ENCODE peak calls at places on chromosomes 7 and 10, in six cellular contexts. K is K562, N is H1, M is HepG2, Z is SK-N-SH, F is GM12878. Y is an unnamed sample.

GRCh38 chr10:120251821-120252220 is 205.2 kb upstream of the PLPP4 start:
- DNase-seq in F (no peak), Z (peak), N (no peak), K (no peak), M (no peak), Y (no peak)

GRCh38 chr10:117224881-117225280 is 16.0 kb upstream of the SLC18A2 start:
- DNase-seq in F (no peak), Z (no peak), N (no peak), M (no peak), K (no peak), Y (no peak)

GRCh38 chr7:20330176-20330796 is 414 bp upstream of the ITGB8 start:
- DNase-seq in Z (peak), M (peak), N (no peak), K (peak), F (no peak), Y (peak)

GRCh38 chr10:27713906-27714305 is 31.7 kb downstream of the MKX start:
- DNase-seq in Z (no peak), F (no peak), N (no peak), K (no peak), M (no peak), Y (no peak)

GRCh38 chr10:88411772-88412349 is 171.3 kb downstream of the RNLS start:
- DNase-seq in K (no peak), N (no peak), M (no peak), Z (no peak), F (no peak), Y (no peak)

GRCh38 chr10:28996947-28997551 is 291.8 kb upstream of the LYZL1 start:
- DNase-seq in N (no peak), F (no peak), K (no peak), M (peak), Z (no peak), Y (no peak)

GRCh38 chr7:78127009-78127408 is 328.4 kb downstream of the PHTF2 start:
- DNase-seq in K (no peak), F (no peak), N (no peak), Z (no peak), M (no peak), Y (no peak)

GRCh38 chr10:61301560-61301959 is 151.6 kb downstream of the TMEM26 start:
- DNase-seq in N (no peak), Z (peak), M (no peak), K (no peak), F (no peak), Y (no peak)

GRCh38 chr10:100554902-100555301 is 19.2 kb downstream of the HIF1AN start:
- DNase-seq in N (no peak), Z (no peak), F (no peak), K (no peak), M (peak), Y (no peak)

GRCh38 chr7:90832726-90833125 is 236.6 kb downstream of the CDK14 start:
- DNase-seq in F (no peak), M (no peak), K (no peak), Z (no peak), N (no peak), Y (no peak)

GRCh38 chr7:134420509-134421125 is 38.3 kb downstream of the AKR1B1 start:
- DNase-seq in K (peak), Z (peak), N (no peak), F (no peak), M (peak), Y (peak)

GRCh38 chr7:17485368-17485767 is 186.9 kb downstream of the AHR start:
- DNase-seq in M (no peak), Z (no peak), K (no peak), F (no peak), N (no peak), Y (no peak)

GRCh38 chr7:100544949-100545635 is 6.1 kb downstream of the AGFG2 start:
- DNase-seq in N (no peak), M (peak), F (no peak), K (no peak), Z (no peak), Y (no peak)

GRCh38 chr7:103487419-103487818 is 41.4 kb upstream of the SLC26A5 start:
- DNase-seq in K (no peak), N (no peak), F (no peak), Z (no peak), M (peak), Y (peak)

GRCh38 chr7:98760201-98760651 is 109.6 kb downstream of the TMEM130 start:
- DNase-seq in K (no peak), M (no peak), Z (no peak), N (no peak), F (no peak), Y (no peak)

GRCh38 chr7:106623846-106624245 is 37.1 kb downstream of the CCDC71L start:
- DNase-seq in M (no peak), Z (no peak), N (no peak), F (no peak), K (no peak), Y (peak)

GRCh38 chr7:97982647-97983046 is 7.3 kb downstream of the OCM2 start:
- DNase-seq in M (no peak), K (no peak), N (no peak), F (no peak), Z (no peak), Y (no peak)

GRCh38 chr10:49133706-49134248 is at the start of gene FAM170B:
- DNase-seq in N (no peak), F (no peak), M (no peak), Z (no peak), K (no peak), Y (no peak)

GRCh38 chr7:88202799-88203198 is 17.0 kb downstream of the SRI start:
- DNase-seq in M (no peak), Z (no peak), K (no peak), N (no peak), F (no peak), Y (no peak)

GRCh38 chr7:101781384-101781783 is 36.0 kb upstream of the CUX1 start:
- DNase-seq in M (no peak), F (no peak), K (no peak), N (no peak), Z (peak), Y (no peak)

GRCh38 chr10:133315847-133316246 is 7.1 kb downstream of the ZNF511 start:
- DNase-seq in F (no peak), M (peak), N (no peak), Z (no peak), K (no peak), Y (peak)

GRCh38 chr10:113858541-113858940 is 4.1 kb downstream of the NHLRC2 start:
- DNase-seq in K (no peak), F (no peak), Z (no peak), N (no peak), M (no peak), Y (no peak)

GRCh38 chr7:20408467-20408826 is 77.7 kb downstream of the ITGB8 start:
- DNase-seq in K (no peak), Z (no peak), F (no peak), N (no peak), M (no peak), Y (no peak)

GRCh38 chr10:121405096-121405495 is 193.1 kb downstream of the FGFR2 start:
- DNase-seq in Z (no peak), F (no peak), M (no peak), N (no peak), K (no peak), Y (no peak)
- TF ChIP-seq CHD2 in Z (no peak), F (no peak), M (no peak), N (no peak), K (no peak), Y (no peak)

GRCh38 chr7:30925913-30926312 is 14.3 kb downstream of the AQP1 start:
- DNase-seq in M (no peak), F (no peak), K (no peak), Z (peak), N (no peak), Y (no peak)
- TF ChIP-seq CHD2 in M (no peak), F (no peak), K (no peak), Z (no peak), N (no peak), Y (no peak)

GRCh38 chr7:22728416-22729029 is 1.5 kb downstream of the IL6 start:
- DNase-seq in M (peak), Z (no peak), F (no peak), N (no peak), K (peak), Y (peak)
- TF ChIP-seq CHD2 in M (no peak), Z (no peak), F (no peak), N (no peak), K (no peak), Y (no peak)

GRCh38 chr7:18792866-18793595 is 297.5 kb downstream of the HDAC9 start:
- DNase-seq in Z (no peak), F (no peak), N (no peak), M (no peak), K (no peak), Y (no peak)
- TF ChIP-seq CHD2 in Z (no peak), F (no peak), N (no peak), M (no peak), K (no peak), Y (no peak)

DNA sequence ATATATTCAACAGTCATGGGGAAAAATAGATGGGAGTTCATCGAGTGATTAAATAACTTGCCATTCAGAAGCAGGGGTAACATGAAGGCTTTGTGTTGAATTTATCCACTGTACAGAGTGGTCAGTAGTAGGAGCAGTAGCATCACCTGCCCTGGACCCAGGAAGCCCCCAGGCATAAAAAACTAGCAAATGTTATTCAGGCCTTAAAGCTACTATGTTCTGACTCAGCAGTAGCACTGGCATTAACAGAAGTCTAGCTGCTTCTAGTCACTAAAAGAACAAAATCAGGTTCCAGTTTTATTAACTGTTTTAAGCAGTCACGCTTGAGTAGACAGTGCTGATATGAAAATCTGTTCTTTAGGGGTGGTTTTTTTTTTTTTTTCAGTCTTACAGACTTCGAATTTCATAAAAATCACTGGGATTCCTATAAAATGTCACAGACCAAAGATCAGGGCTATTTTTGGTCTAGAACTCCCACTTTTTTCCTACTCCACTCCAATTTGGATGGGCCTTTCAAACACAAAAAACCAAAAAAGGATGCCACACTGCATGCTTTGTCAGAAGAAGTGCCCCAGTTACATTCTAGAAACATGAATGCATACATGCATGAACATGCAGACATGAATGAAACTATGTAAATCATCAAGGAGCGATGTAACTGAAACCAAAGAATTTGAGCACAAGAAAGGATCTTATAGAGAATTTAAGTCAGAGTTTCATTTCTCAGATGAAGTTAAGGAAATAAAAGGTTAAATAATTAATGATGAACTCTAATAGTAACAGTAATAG is 31.6 kb upstream of the FAM133B start:
- DNase-seq in F (peak), Z (no peak), N (no peak), K (no peak), M (no peak), Y (no peak)
- TF ChIP-seq CHD2 in F (no peak), Z (no peak), N (no peak), K (no peak), M (no peak), Y (no peak)

DNA sequence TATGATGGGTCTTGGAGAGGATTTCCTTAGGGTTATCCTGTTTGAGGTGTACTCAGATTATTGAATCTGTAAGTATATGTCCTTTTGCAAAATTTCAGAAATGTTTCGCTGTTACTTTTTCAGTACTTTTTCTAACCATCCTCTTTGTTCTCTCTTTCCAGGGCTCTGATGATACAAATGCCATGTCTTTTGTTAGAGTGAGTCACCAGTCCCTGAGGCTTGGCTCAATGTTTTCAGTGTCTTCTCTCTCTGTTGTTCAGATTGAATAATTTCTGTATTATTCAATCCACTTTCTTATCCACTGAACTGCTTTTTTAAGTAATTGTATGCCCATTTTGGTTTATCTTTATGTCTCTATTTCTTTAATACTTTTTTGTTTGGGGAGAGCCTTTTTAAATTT is 449.4 kb downstream of the TNS3 start:
- DNase-seq in M (no peak), Z (no peak), N (no peak), F (no peak), K (no peak), Y (no peak)
- TF ChIP-seq CHD2 in M (no peak), Z (no peak), N (no peak), F (no peak), K (no peak), Y (no peak)

DNA sequence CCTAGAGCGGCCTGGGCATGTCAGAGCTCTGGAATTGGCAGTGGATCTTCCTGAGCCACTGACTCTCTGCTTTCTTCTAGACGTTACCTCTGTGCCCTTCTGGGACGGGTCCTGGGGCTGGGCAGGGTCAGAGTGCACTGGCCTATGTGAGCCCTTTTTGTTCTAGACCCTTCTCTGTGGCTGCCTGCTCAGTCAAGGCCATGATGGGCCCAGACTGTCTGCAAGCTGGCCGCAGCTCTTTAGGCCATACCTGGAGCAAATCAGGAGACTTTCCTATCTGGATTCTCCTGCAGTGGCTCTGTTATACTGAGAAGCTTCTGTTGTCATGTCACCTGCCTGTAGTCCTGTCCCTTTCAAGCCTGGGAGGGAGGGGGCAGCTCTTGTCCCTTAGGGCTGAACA is 70.1 kb downstream of the ADCY1 start:
- DNase-seq in M (no peak), Z (no peak), F (no peak), K (no peak), N (no peak), Y (no peak)
- TF ChIP-seq CHD2 in M (no peak), Z (no peak), F (no peak), K (no peak), N (no peak), Y (no peak)

Y was measured in A549.